ENCODE peak calls at places on chromosomes 2 and 18, in four cellular contexts. One of them, this sample, is unnamed.

GRCh38 chr18:34809697-34810096 is 99.6 kb downstream of the DTNA start:
- DNase-seq in BE2C: peak
- DNase-seq in stimulated activated CD8-positive, alpha-beta memory T cell treated with anti-CD3 and anti-CD28 coated beads, Interleukin-7, amount 100 ng/mL, for 1 hour: no peak
- DNase-seq in T follicular helper cell: no peak
- DNase-seq in this sample: no peak

GRCh38 chr18:68520406-68521075 is 194.4 kb downstream of the TMX3 start:
- DNase-seq in BE2C: no peak
- DNase-seq in stimulated activated CD8-positive, alpha-beta memory T cell treated with anti-CD3 and anti-CD28 coated beads, Interleukin-7, amount 100 ng/mL, for 1 hour: no peak
- DNase-seq in T follicular helper cell: no peak
- DNase-seq in this sample: no peak

GRCh38 chr2:155309483-155309882 is 611.0 kb downstream of the KCNJ3 start:
- DNase-seq in BE2C: no peak
- DNase-seq in stimulated activated CD8-positive, alpha-beta memory T cell treated with anti-CD3 and anti-CD28 coated beads, Interleukin-7, amount 100 ng/mL, for 1 hour: no peak
- DNase-seq in T follicular helper cell: no peak
- DNase-seq in this sample: no peak

GRCh38 chr2:217027414-217027813 is 167.6 kb upstream of the TNP1 start:
- DNase-seq in BE2C: no peak
- DNase-seq in stimulated activated CD8-positive, alpha-beta memory T cell treated with anti-CD3 and anti-CD28 coated beads, Interleukin-7, amount 100 ng/mL, for 1 hour: no peak
- DNase-seq in T follicular helper cell: no peak
- DNase-seq in this sample: no peak

GRCh38 chr2:85933753-85934594 is 45.2 kb upstream of the ST3GAL5 start:
- DNase-seq in BE2C: no peak
- DNase-seq in stimulated activated CD8-positive, alpha-beta memory T cell treated with anti-CD3 and anti-CD28 coated beads, Interleukin-7, amount 100 ng/mL, for 1 hour: no peak
- DNase-seq in T follicular helper cell: no peak
- DNase-seq in this sample: peak

GRCh38 chr2:181984814-181985631 is 630 bp upstream of the PPP1R1C start:
- DNase-seq in BE2C: no peak
- DNase-seq in stimulated activated CD8-positive, alpha-beta memory T cell treated with anti-CD3 and anti-CD28 coated beads, Interleukin-7, amount 100 ng/mL, for 1 hour: no peak
- DNase-seq in T follicular helper cell: no peak
- DNase-seq in this sample: no peak

GRCh38 chr18:62767321-62767720 is 52.0 kb downstream of the PHLPP1 start:
- DNase-seq in BE2C: no peak
- DNase-seq in stimulated activated CD8-positive, alpha-beta memory T cell treated with anti-CD3 and anti-CD28 coated beads, Interleukin-7, amount 100 ng/mL, for 1 hour: no peak
- DNase-seq in T follicular helper cell: no peak
- DNase-seq in this sample: no peak

GRCh38 chr2:110650346-110650745 is 27.5 kb downstream of the BUB1 start:
- DNase-seq in BE2C: no peak
- DNase-seq in stimulated activated CD8-positive, alpha-beta memory T cell treated with anti-CD3 and anti-CD28 coated beads, Interleukin-7, amount 100 ng/mL, for 1 hour: no peak
- DNase-seq in T follicular helper cell: no peak
- DNase-seq in this sample: no peak

GRCh38 chr2:56127013-56127772 is 56.6 kb upstream of the CCDC85A start:
- DNase-seq in BE2C: peak
- DNase-seq in stimulated activated CD8-positive, alpha-beta memory T cell treated with anti-CD3 and anti-CD28 coated beads, Interleukin-7, amount 100 ng/mL, for 1 hour: no peak
- DNase-seq in T follicular helper cell: no peak
- DNase-seq in this sample: no peak

GRCh38 chr2:16507655-16508054 is 158.0 kb downstream of the CYRIA start:
- DNase-seq in BE2C: peak
- DNase-seq in stimulated activated CD8-positive, alpha-beta memory T cell treated with anti-CD3 and anti-CD28 coated beads, Interleukin-7, amount 100 ng/mL, for 1 hour: no peak
- DNase-seq in T follicular helper cell: no peak
- DNase-seq in this sample: no peak

GRCh38 chr2:66771359-66771978 is 336.5 kb downstream of the MEIS1 start:
- DNase-seq in BE2C: no peak
- DNase-seq in stimulated activated CD8-positive, alpha-beta memory T cell treated with anti-CD3 and anti-CD28 coated beads, Interleukin-7, amount 100 ng/mL, for 1 hour: no peak
- DNase-seq in T follicular helper cell: no peak
- DNase-seq in this sample: no peak

GRCh38 chr2:148046802-148047201 is 25.9 kb downstream of the MBD5 start:
- DNase-seq in BE2C: no peak
- DNase-seq in stimulated activated CD8-positive, alpha-beta memory T cell treated with anti-CD3 and anti-CD28 coated beads, Interleukin-7, amount 100 ng/mL, for 1 hour: no peak
- DNase-seq in T follicular helper cell: no peak
- DNase-seq in this sample: peak

GRCh38 chr2:119981896-119982295 is 31.0 kb upstream of the EPB41L5 start:
- DNase-seq in BE2C: no peak
- DNase-seq in stimulated activated CD8-positive, alpha-beta memory T cell treated with anti-CD3 and anti-CD28 coated beads, Interleukin-7, amount 100 ng/mL, for 1 hour: no peak
- DNase-seq in T follicular helper cell: no peak
- DNase-seq in this sample: no peak

GRCh38 chr2:235107640-235107951 is 155.8 kb downstream of the SH3BP4 start:
- DNase-seq in BE2C: no peak
- DNase-seq in stimulated activated CD8-positive, alpha-beta memory T cell treated with anti-CD3 and anti-CD28 coated beads, Interleukin-7, amount 100 ng/mL, for 1 hour: no peak
- DNase-seq in T follicular helper cell: no peak
- DNase-seq in this sample: no peak

GRCh38 chr2:10410001-10410671 is 38.0 kb downstream of the ODC1 start:
- DNase-seq in BE2C: no peak
- DNase-seq in stimulated activated CD8-positive, alpha-beta memory T cell treated with anti-CD3 and anti-CD28 coated beads, Interleukin-7, amount 100 ng/mL, for 1 hour: no peak
- DNase-seq in T follicular helper cell: no peak
- DNase-seq in this sample: no peak

GRCh38 chr2:197191948-197192338 is 118.6 kb downstream of the ANKRD44 start:
- DNase-seq in BE2C: no peak
- DNase-seq in stimulated activated CD8-positive, alpha-beta memory T cell treated with anti-CD3 and anti-CD28 coated beads, Interleukin-7, amount 100 ng/mL, for 1 hour: no peak
- DNase-seq in T follicular helper cell: peak
- DNase-seq in this sample: no peak

GRCh38 chr2:20025065-20025786 is 12.8 kb upstream of the MATN3 start:
- DNase-seq in BE2C: no peak
- DNase-seq in stimulated activated CD8-positive, alpha-beta memory T cell treated with anti-CD3 and anti-CD28 coated beads, Interleukin-7, amount 100 ng/mL, for 1 hour: no peak
- DNase-seq in T follicular helper cell: no peak
- DNase-seq in this sample: no peak

GRCh38 chr18:72848534-72849237 is 19.1 kb downstream of the NETO1 start:
- DNase-seq in BE2C: no peak
- DNase-seq in stimulated activated CD8-positive, alpha-beta memory T cell treated with anti-CD3 and anti-CD28 coated beads, Interleukin-7, amount 100 ng/mL, for 1 hour: no peak
- DNase-seq in T follicular helper cell: no peak
- DNase-seq in this sample: no peak

GRCh38 chr18:21163647-21164625 is 52.3 kb upstream of the ROCK1 start:
- DNase-seq in BE2C: no peak
- DNase-seq in stimulated activated CD8-positive, alpha-beta memory T cell treated with anti-CD3 and anti-CD28 coated beads, Interleukin-7, amount 100 ng/mL, for 1 hour: no peak
- DNase-seq in T follicular helper cell: no peak
- DNase-seq in this sample: no peak

GRCh38 chr2:200810252-200810650 is 1.5 kb upstream of the BZW1 start:
- DNase-seq in BE2C: no peak
- DNase-seq in stimulated activated CD8-positive, alpha-beta memory T cell treated with anti-CD3 and anti-CD28 coated beads, Interleukin-7, amount 100 ng/mL, for 1 hour: no peak
- DNase-seq in T follicular helper cell: no peak
- DNase-seq in this sample: no peak

GRCh38 chr2:137957033-137957432 is 7.2 kb upstream of the HNMT start:
- DNase-seq in BE2C: no peak
- DNase-seq in stimulated activated CD8-positive, alpha-beta memory T cell treated with anti-CD3 and anti-CD28 coated beads, Interleukin-7, amount 100 ng/mL, for 1 hour: no peak
- DNase-seq in T follicular helper cell: no peak
- DNase-seq in this sample: no peak

GRCh38 chr2:127097471-127097765 is 9.5 kb downstream of the BIN1 start:
- DNase-seq in BE2C: no peak
- DNase-seq in stimulated activated CD8-positive, alpha-beta memory T cell treated with anti-CD3 and anti-CD28 coated beads, Interleukin-7, amount 100 ng/mL, for 1 hour: no peak
- DNase-seq in T follicular helper cell: no peak
- DNase-seq in this sample: no peak

GRCh38 chr2:85938456-85938855 is 49.7 kb upstream of the ST3GAL5 start:
- DNase-seq in BE2C: no peak
- DNase-seq in stimulated activated CD8-positive, alpha-beta memory T cell treated with anti-CD3 and anti-CD28 coated beads, Interleukin-7, amount 100 ng/mL, for 1 hour: no peak
- DNase-seq in T follicular helper cell: no peak
- DNase-seq in this sample: no peak

GRCh38 chr2:180829261-180829660 is 151.1 kb upstream of the UBE2E3 start:
- DNase-seq in BE2C: no peak
- DNase-seq in stimulated activated CD8-positive, alpha-beta memory T cell treated with anti-CD3 and anti-CD28 coated beads, Interleukin-7, amount 100 ng/mL, for 1 hour: no peak
- DNase-seq in T follicular helper cell: no peak
- DNase-seq in this sample: no peak

GRCh38 chr2:224101820-224102630 is 62.9 kb upstream of the SERPINE2 start:
- DNase-seq in BE2C: no peak
- DNase-seq in stimulated activated CD8-positive, alpha-beta memory T cell treated with anti-CD3 and anti-CD28 coated beads, Interleukin-7, amount 100 ng/mL, for 1 hour: no peak
- DNase-seq in T follicular helper cell: no peak
- DNase-seq in this sample: no peak

GRCh38 chr2:224884188-224884587 is 158.1 kb downstream of the DOCK10 start:
- DNase-seq in BE2C: no peak
- DNase-seq in stimulated activated CD8-positive, alpha-beta memory T cell treated with anti-CD3 and anti-CD28 coated beads, Interleukin-7, amount 100 ng/mL, for 1 hour: no peak
- DNase-seq in T follicular helper cell: no peak
- DNase-seq in this sample: no peak

GRCh38 chr2:156399950-156400703 is 36.1 kb upstream of the GPD2 start:
- DNase-seq in BE2C: peak
- DNase-seq in stimulated activated CD8-positive, alpha-beta memory T cell treated with anti-CD3 and anti-CD28 coated beads, Interleukin-7, amount 100 ng/mL, for 1 hour: no peak
- DNase-seq in T follicular helper cell: no peak
- DNase-seq in this sample: peak

GRCh38 chr18:78983530-78983929 is 3.9 kb downstream of the SALL3 start:
- DNase-seq in BE2C: no peak
- DNase-seq in stimulated activated CD8-positive, alpha-beta memory T cell treated with anti-CD3 and anti-CD28 coated beads, Interleukin-7, amount 100 ng/mL, for 1 hour: no peak
- DNase-seq in T follicular helper cell: no peak
- DNase-seq in this sample: no peak

GRCh38 chr2:182444806-182445205 is 18.0 kb upstream of the PDE1A start:
- DNase-seq in BE2C: no peak
- DNase-seq in stimulated activated CD8-positive, alpha-beta memory T cell treated with anti-CD3 and anti-CD28 coated beads, Interleukin-7, amount 100 ng/mL, for 1 hour: no peak
- DNase-seq in T follicular helper cell: no peak
- DNase-seq in this sample: no peak

GRCh38 chr2:197031805-197032204 is 105.3 kb upstream of the PGAP1 start:
- DNase-seq in BE2C: no peak
- DNase-seq in stimulated activated CD8-positive, alpha-beta memory T cell treated with anti-CD3 and anti-CD28 coated beads, Interleukin-7, amount 100 ng/mL, for 1 hour: no peak
- DNase-seq in T follicular helper cell: no peak
- DNase-seq in this sample: peak

GRCh38 chr2:112343827-112344585 is 68.6 kb downstream of the ZC3H6 start:
- DNase-seq in BE2C: no peak
- DNase-seq in stimulated activated CD8-positive, alpha-beta memory T cell treated with anti-CD3 and anti-CD28 coated beads, Interleukin-7, amount 100 ng/mL, for 1 hour: no peak
- DNase-seq in T follicular helper cell: no peak
- DNase-seq in this sample: peak

GRCh38 chr18:77557030-77557429 is 307.4 kb downstream of the GALR1 start:
- DNase-seq in BE2C: no peak
- DNase-seq in stimulated activated CD8-positive, alpha-beta memory T cell treated with anti-CD3 and anti-CD28 coated beads, Interleukin-7, amount 100 ng/mL, for 1 hour: no peak
- DNase-seq in T follicular helper cell: no peak
- DNase-seq in this sample: peak

GRCh38 chr2:2571301-2572198 is 240.5 kb upstream of the MYT1L start:
- DNase-seq in BE2C: no peak
- DNase-seq in stimulated activated CD8-positive, alpha-beta memory T cell treated with anti-CD3 and anti-CD28 coated beads, Interleukin-7, amount 100 ng/mL, for 1 hour: no peak
- DNase-seq in T follicular helper cell: no peak
- DNase-seq in this sample: no peak